ENCODE peak calls at places on chromosomes 5 and 9, in five cellular contexts. J is neural progenitor cell; F is CD8-positive, alpha-beta T cell; Q is heart right ventricle; U is testis. S is an unnamed sample.

GRCh38 chr5:80071510-80072021 is 36.4 kb downstream of the THBS4 start:
- DNase-seq in J (no peak), F (no peak), Q (no peak), U (no peak), S (no peak)

GRCh38 chr9:8726692-8727091 is 927.1 kb upstream of the DMAC1 start:
- DNase-seq in J (no peak), F (no peak), Q (no peak), U (no peak), S (no peak)

GRCh38 chr5:139950436-139950835 is 92.7 kb downstream of the NRG2 start:
- DNase-seq in J (no peak), F (no peak), Q (no peak), U (no peak), S (no peak)

GRCh38 chr5:172667786-172668735 is 27.0 kb downstream of the NEURL1B start:
- DNase-seq in J (no peak), F (no peak), Q (no peak), U (no peak), S (no peak)

GRCh38 chr5:61132559-61132958 is 29.7 kb downstream of the SMIM15 start:
- DNase-seq in J (peak; percentile 9), F (no peak), Q (no peak), U (no peak), S (no peak)

GRCh38 chr9:18675973-18676372 is 202.0 kb downstream of the ADAMTSL1 start:
- DNase-seq in J (no peak), F (no peak), Q (no peak), U (no peak), S (no peak)

GRCh38 chr5:127011961-127012644 is 18.3 kb downstream of the MARCHF3 start:
- DNase-seq in J (no peak), F (no peak), Q (no peak), U (no peak), S (no peak)

GRCh38 chr9:38443597-38443996 is 19.3 kb upstream of the IGFBPL1 start:
- DNase-seq in J (no peak), F (no peak), Q (no peak), U (no peak), S (no peak)

GRCh38 chr9:72383978-72384709 is 19.1 kb upstream of the ZFAND5 start:
- DNase-seq in J (no peak), F (no peak), Q (no peak), U (no peak), S (no peak)

GRCh38 chr5:132204736-132205135 is 22.9 kb downstream of the P4HA2 start:
- DNase-seq in J (no peak), F (no peak), Q (no peak), U (no peak), S (no peak)

GRCh38 chr5:178120661-178121357 is 7.5 kb downstream of the N4BP3 start:
- DNase-seq in J (peak; percentile 86), F (peak; percentile 93), Q (peak; percentile 80), U (peak; percentile 85), S (peak; percentile 50)
- H3K4me3 ChIP-seq in J (no peak overlapping the region), F (peak overlapping the region; percentile 9), Q (peak overlapping the region; percentile 7), U (no peak overlapping the region), S (no peak overlapping the region)

GRCh38 chr9:126513159-126514036 is 100.3 kb upstream of the LMX1B start:
- DNase-seq in J (no peak), F (no peak), Q (no peak), U (no peak), S (no peak)
- H3K4me3 ChIP-seq in J (peak overlapping the region; percentile 27), F (no peak overlapping the region), Q (peak overlapping the region; percentile 14), U (peak overlapping the region; percentile 36), S (no peak overlapping the region)

DNA sequence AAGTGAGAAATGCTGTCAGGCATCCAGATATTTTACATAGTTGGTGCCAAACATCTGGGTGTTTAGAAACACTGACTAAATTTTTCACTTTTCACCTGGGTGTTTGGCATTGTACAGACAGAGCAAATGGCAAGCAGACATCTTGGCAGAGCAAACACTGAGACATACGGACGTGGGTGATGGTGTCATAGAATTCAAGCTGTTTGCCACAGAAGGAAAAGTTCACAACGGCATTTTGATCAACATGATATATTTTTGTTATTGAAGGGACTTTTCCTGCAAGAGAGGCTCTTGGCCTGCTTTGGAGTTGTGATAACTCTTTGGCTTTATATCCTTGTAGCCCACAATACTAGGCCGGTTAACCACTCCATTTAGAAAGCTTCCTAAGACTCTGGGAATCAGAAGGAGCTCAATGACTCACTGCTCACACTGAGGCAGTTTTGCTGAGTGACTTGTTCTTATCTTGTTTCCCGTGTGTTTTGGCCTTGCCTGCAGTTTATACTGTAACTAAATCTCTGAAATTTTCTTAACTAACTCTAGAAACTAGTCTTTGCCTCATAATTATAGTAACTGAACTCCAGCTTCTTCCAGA is 1038.3 kb downstream of the TLE1 start:
- DNase-seq in J (no peak), F (no peak), Q (peak; percentile 6), U (no peak), S (no peak)
- H3K4me3 ChIP-seq in J (no peak overlapping the region), F (no peak overlapping the region), Q (no peak overlapping the region), U (no peak overlapping the region), S (no peak overlapping the region)

GRCh38 chr9:83220737-83221136 is 157.8 kb upstream of the RASEF start:
- DNase-seq in J (no peak), F (no peak), Q (no peak), U (peak; percentile 46), S (no peak)

GRCh38 chr9:83218411-83219090 is 155.6 kb upstream of the RASEF start:
- DNase-seq in J (no peak), F (no peak), Q (no peak), U (no peak), S (no peak)

GRCh38 chr9:83219154-83219923 is 156.4 kb upstream of the RASEF start:
- DNase-seq in J (peak; percentile 88), F (no peak), Q (peak; percentile 87), U (peak; percentile 88), S (peak; percentile 90)

DNA sequence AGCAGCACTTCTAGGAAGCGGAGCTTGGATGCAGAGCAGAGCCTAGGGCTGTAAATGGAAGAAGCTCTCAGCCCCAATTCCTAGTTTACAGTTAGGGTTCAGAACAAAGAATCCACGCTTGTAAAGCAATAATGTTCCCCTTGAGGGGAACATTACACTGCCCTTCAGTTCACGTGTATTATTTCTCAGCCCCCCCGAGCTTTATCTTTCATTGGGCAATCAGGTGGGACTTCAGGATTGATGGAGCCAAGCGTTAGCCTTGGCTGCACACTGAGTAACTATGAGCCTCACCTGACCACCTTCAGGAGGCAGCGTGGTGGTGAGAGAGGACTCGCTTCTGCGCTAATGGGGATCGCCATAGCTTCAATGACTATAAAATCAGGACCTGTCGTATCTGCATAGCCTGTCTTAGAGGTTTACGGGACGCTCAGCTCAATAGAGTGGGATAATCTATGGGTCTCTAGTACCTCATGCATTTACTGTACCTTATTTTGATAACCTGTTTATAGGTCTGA is 157.0 kb upstream of the RASEF start:
- DNase-seq in J (no peak), F (no peak), Q (no peak), U (no peak), S (no peak)
- H3K4me3 ChIP-seq in J (peak overlapping the region; percentile 65), F (no peak overlapping the region), Q (peak overlapping the region; percentile 55), U (peak overlapping the region; percentile 49), S (peak overlapping the region; percentile 69)

DNA sequence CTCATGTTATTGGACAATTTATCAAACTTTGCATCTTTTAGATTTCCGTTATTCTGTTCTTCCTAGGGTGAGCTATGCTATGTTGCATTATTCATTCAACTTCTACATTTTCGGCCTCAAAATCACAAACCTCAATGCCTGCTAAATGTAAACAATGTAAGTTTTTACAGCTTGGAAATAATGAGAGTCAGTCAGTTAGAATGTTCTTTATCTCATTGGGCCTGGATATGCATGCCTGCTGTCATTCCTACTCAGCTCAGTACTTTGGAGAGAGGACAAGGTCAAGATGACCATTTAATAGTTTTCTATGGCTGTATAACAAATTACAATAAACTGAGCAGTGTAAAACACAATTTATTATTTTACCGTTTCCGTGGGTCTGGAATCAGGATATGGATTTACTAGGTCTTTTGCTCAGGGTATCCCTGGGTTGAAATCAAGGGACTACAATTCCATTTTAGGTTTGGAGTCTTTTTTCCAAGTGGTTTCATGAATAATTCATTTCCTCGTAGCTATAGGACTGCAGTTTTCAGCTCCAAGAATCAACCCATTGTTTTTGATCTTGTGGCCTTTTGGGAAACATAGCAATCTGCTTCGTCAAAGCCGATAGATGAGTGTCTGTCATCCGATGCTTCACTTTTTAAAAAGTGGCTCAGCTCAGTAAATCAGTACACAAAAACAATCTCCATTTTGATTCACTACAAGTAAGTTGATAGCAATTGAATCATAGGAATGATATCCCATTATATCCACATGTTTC is 1143.2 kb upstream of the CDH6 start:
- DNase-seq in J (no peak), F (no peak), Q (no peak), U (no peak), S (no peak)
- H3K4me3 ChIP-seq in J (no peak overlapping the region), F (no peak overlapping the region), Q (no peak overlapping the region), U (no peak overlapping the region), S (no peak overlapping the region)

GRCh38 chr5:170632985-170633234 is 129.1 kb downstream of the KCNIP1 start:
- DNase-seq in J (peak; percentile 87), F (peak; percentile 28), Q (peak; percentile 60), U (peak; percentile 79), S (peak; percentile 64)
- H3K4me3 ChIP-seq in J (peak overlapping the region; percentile 52), F (peak overlapping the region; percentile 37), Q (peak overlapping the region; percentile 18), U (peak overlapping the region; percentile 12), S (no peak overlapping the region)

GRCh38 chr9:116152941-116153764 is 438 bp upstream of the PAPPA start:
- DNase-seq in J (peak; percentile 81), F (no peak), Q (no peak), U (no peak), S (no peak)

GRCh38 chr9:116153765-116154333 is at the start of gene PAPPA:
- DNase-seq in J (no peak), F (no peak), Q (no peak), U (peak; percentile 24), S (no peak)

GRCh38 chr9:116154976-116155699 is 1.5 kb downstream of the PAPPA start:
- DNase-seq in J (peak; percentile 21), F (no peak), Q (peak; percentile 14), U (peak; percentile 58), S (peak; percentile 51)

GRCh38 chr9:116155700-116156045 is 2.1 kb downstream of the PAPPA start:
- DNase-seq in J (peak; percentile 15), F (no peak), Q (no peak), U (no peak), S (no peak)

GRCh38 chr9:116154334-116154975 is 864 bp downstream of the PAPPA start:
- DNase-seq in J (peak; percentile 71), F (no peak), Q (no peak), U (no peak), S (peak; percentile 73)
- H3K4me3 ChIP-seq in J (peak overlapping the region; percentile 60), F (no peak overlapping the region), Q (peak overlapping the region; percentile 51), U (peak overlapping the region; percentile 56), S (peak overlapping the region; percentile 89)

DNA sequence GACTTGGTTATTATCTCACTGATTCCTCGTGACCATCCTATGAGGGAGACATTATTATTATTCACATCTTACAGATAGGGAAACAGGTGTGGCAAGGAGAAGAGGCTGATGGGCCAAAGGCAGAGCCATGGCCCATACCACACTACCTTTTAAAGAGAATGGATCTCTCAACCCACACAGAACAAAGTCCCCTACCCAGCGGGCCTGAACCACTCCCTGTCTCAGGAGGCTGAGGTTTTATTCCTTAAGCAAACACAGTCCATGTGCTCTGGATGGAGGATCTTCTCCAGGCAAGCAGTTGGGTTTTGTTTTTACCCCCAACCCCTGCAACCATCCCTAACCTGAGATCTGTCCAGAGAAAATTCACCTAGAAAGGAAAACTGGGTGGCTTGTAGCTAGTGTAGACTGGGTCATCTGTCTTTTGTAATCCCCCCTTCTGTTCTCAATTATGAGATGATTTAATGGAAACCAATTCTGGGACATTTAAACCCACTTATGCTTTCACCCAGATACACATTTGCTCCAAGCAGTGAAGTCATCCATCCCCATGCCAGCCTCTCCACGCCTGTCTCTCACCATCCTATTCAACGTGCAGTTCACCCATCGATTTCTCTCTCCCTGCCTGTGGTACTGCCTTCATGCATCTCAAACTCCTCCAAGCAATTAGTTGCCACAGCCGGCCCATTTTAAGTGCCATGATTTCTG is 2.0 kb downstream of the PHF19 start:
- DNase-seq in J (no peak), F (no peak), Q (no peak), U (no peak), S (no peak)
- H3K4me3 ChIP-seq in J (no peak overlapping the region), F (no peak overlapping the region), Q (no peak overlapping the region), U (no peak overlapping the region), S (no peak overlapping the region)

S was measured in right cardiac atrium.